ENCODE peak calls at places on chromosomes 5 and 9, in eight cellular contexts. E, I, N, W, A, V, D and Y are unnamed samples.

GRCh38 chr9:72665421-72665820 is 144.0 kb downstream of the TMC1 start:
- DNase-seq in E (peak), I (no peak), N (peak), W (peak), A (no peak), V (peak), D (no peak), Y (no peak)

GRCh38 chr5:52961238-52961637 is 27.9 kb upstream of the ITGA2 start:
- DNase-seq in E (no peak), I (no peak), N (no peak), W (no peak), A (no peak), V (no peak), D (no peak), Y (no peak)

GRCh38 chr5:55600536-55601208 is 65.9 kb upstream of the PLPP1 start:
- DNase-seq in E (peak), I (peak), N (peak), W (peak), A (no peak), V (peak), D (no peak), Y (no peak)

GRCh38 chr9:76116913-76117312 is 226.4 kb downstream of the PCSK5 start:
- DNase-seq in E (no peak), I (no peak), N (no peak), W (no peak), A (no peak), V (no peak), D (no peak), Y (no peak)

GRCh38 chr5:150073677-150074076 is 12.7 kb downstream of the CSF1R start:
- DNase-seq in E (no peak), I (no peak), N (no peak), W (no peak), A (no peak), V (no peak), D (no peak), Y (no peak)

GRCh38 chr9:17219261-17219660 is 84.4 kb downstream of the CNTLN start:
- DNase-seq in E (no peak), I (no peak), N (no peak), W (peak), A (no peak), V (no peak), D (no peak), Y (no peak)

GRCh38 chr5:158119852-158120708 is 261.1 kb upstream of the CLINT1 start:
- DNase-seq in E (no peak), I (no peak), N (no peak), W (peak), A (no peak), V (no peak), D (no peak), Y (no peak)

GRCh38 chr5:36209664-36210063 is 32.1 kb downstream of the NADK2 start:
- DNase-seq in E (no peak), I (no peak), N (no peak), W (peak), A (no peak), V (no peak), D (no peak), Y (no peak)

GRCh38 chr5:139474815-139475791 is 4.3 kb downstream of the SMIM33 start:
- DNase-seq in E (no peak), I (no peak), N (peak), W (peak), A (no peak), V (no peak), D (no peak), Y (no peak)

GRCh38 chr9:107282268-107282667 is 811 bp upstream of the RAD23B start:
- DNase-seq in E (no peak), I (peak), N (no peak), W (no peak), A (no peak), V (no peak), D (no peak), Y (peak)

GRCh38 chr5:36502608-36503007 is 103.8 kb upstream of the SLC1A3 start:
- DNase-seq in E (no peak), I (no peak), N (no peak), W (peak), A (no peak), V (no peak), D (no peak), Y (no peak)

GRCh38 chr5:142783601-142784291 is 13.6 kb downstream of the ARHGAP26 start:
- DNase-seq in E (peak), I (no peak), N (no peak), W (no peak), A (no peak), V (no peak), D (no peak), Y (no peak)

GRCh38 chr5:119269061-119269579 is 86.7 kb upstream of the TNFAIP8 start:
- DNase-seq in E (peak), I (peak), N (peak), W (peak), A (no peak), V (peak), D (peak), Y (peak)

GRCh38 chr5:76074487-76074886 is 8.7 kb upstream of the SV2C start:
- DNase-seq in E (peak), I (peak), N (no peak), W (no peak), A (no peak), V (no peak), D (no peak), Y (peak)

GRCh38 chr9:108467653-108468324 is 388.0 kb downstream of the ACTL7B start:
- DNase-seq in E (no peak), I (no peak), N (peak), W (peak), A (no peak), V (no peak), D (no peak), Y (no peak)

GRCh38 chr9:127809002-127809561 is 6.4 kb downstream of the FPGS start:
- DNase-seq in E (peak), I (no peak), N (no peak), W (no peak), A (no peak), V (no peak), D (no peak), Y (no peak)

GRCh38 chr9:127809562-127810377 is 7.1 kb downstream of the FPGS start:
- DNase-seq in E (peak), I (peak), N (peak), W (no peak), A (no peak), V (no peak), D (no peak), Y (no peak)

GRCh38 chr9:127810378-127811187 is 7.9 kb downstream of the FPGS start:
- DNase-seq in E (no peak), I (no peak), N (no peak), W (no peak), A (no peak), V (no peak), D (no peak), Y (no peak)

GRCh38 chr9:127806871-127807270 is 4.2 kb downstream of the FPGS start:
- DNase-seq in E (no peak), I (no peak), N (no peak), W (no peak), A (no peak), V (no peak), D (no peak), Y (no peak)

DNA sequence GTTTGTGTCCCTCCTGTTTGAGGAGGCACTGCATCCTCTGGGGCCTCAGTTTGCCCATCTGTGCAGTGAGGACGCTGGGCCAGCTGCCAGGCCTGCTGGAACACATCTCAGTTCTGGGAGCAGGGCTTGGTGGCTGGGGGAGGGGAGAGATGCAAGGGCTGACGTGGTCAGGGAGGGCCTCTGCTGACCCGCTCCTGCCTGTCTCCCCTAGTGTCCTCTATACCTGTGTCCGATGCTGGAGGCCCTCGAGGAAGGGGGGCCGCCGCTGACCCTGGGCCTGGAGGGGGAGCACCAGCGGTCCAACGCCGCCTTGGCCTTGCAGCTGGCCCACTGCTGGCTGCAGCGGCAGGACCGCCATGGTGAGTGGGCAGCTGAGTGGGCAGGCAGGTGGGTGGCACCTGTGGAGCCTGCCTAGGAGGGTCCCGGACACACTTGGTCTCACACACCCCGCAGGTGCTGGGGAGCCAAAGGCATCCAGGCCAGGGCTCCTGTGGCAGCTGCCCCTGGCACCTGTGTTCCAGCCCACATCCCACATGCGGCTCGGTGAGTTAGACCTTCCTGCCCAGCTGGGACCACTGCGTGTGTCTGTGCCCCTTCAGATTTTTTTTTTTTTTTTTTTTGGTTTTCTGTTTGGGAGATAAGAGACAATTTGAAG is 5.8 kb downstream of the FPGS start:
- DNase-seq in E (no peak), I (peak), N (no peak), W (no peak), A (no peak), V (no peak), D (no peak), Y (no peak)
- H3K27ac ChIP-seq in E (no peak), I (peak), N (no peak), W (no peak), A (no peak), V (no peak), D (peak), Y (no peak)

DNA sequence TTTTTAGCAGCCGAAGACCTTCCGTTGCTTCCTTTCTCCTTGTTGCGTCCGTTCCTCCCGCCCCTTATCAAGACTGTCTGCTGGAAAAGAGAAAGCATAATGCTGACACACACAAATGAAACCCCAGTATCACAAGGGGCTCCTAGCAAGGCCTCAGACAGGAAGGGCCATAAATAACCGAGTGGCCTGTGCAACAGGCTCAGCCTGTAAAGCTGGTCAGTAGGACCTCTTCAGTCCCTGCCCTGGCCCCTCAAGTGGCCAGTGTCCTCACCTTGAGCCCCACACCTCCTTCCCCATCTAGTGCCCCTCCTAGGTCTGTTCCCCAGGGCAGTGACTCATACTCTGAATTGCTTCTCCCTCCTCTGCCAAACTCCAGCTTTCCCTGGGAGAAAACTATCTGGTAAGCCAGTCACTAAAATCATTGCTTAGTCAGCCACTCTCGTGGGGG is 174.6 kb upstream of the IL12B start:
- DNase-seq in E (peak), I (no peak), N (peak), W (peak), A (no peak), V (peak), D (no peak), Y (no peak)
- H3K4me2 ChIP-seq in E (no peak), I (no peak), N (peak), W (peak), A (no peak), V (peak), D (peak), Y (no peak)

GRCh38 chr9:15606667-15607472 is 54.0 kb downstream of the CCDC171 start:
- DNase-seq in E (peak), I (peak), N (peak), W (peak), A (no peak), V (no peak), D (peak), Y (peak)
- H3K27ac ChIP-seq in E (no peak), I (no peak), N (no peak), W (no peak), A (no peak), V (no peak), D (no peak), Y (no peak)

GRCh38 chr5:135508496-135509005 is 27.2 kb downstream of the NEUROG1 start:
- DNase-seq in E (no peak), I (no peak), N (no peak), W (no peak), A (no peak), V (no peak), D (no peak), Y (no peak)
- H3K4me2 ChIP-seq in E (no peak), I (no peak), N (peak), W (no peak), A (peak), V (peak), D (no peak), Y (no peak)

GRCh38 chr5:37739817-37740261 is 100.0 kb downstream of the GDNF start:
- DNase-seq in E (no peak), I (no peak), N (no peak), W (peak), A (no peak), V (no peak), D (no peak), Y (no peak)
- H3K27ac ChIP-seq in E (no peak), I (no peak), N (no peak), W (peak), A (no peak), V (no peak), D (no peak), Y (no peak)

DNA sequence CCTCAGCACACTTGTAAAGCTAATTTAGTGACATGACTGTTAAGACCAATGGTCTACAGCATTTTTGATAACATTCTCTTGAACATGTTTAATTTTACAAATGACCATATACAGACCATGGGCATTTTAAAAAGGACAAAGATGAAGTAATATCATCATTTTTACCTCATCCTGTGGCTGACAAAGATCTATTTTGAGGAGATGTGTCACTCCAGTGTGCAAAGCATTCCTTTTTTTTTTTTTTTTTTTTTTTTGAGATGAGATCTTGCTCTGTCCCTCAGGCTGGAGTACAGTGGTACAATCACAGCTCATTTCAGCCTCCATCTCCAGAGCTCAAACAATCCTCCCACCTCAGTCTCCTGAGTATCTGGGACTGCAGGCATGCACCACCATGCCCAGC is 118.2 kb upstream of the TBC1D2 start:
- DNase-seq in E (no peak), I (no peak), N (no peak), W (peak), A (no peak), V (no peak), D (no peak), Y (no peak)
- H3K4me2 ChIP-seq in E (no peak), I (no peak), N (no peak), W (no peak), A (no peak), V (peak), D (no peak), Y (no peak)

GRCh38 chr9:130604295-130604694 is 24.9 kb downstream of the FUBP3 start:
- DNase-seq in E (no peak), I (no peak), N (no peak), W (no peak), A (no peak), V (no peak), D (no peak), Y (no peak)

GRCh38 chr9:130597228-130597627 is 17.9 kb downstream of the FUBP3 start:
- DNase-seq in E (no peak), I (no peak), N (no peak), W (no peak), A (no peak), V (no peak), D (no peak), Y (no peak)

GRCh38 chr9:130599625-130600024 is 20.2 kb downstream of the FUBP3 start:
- DNase-seq in E (peak), I (no peak), N (no peak), W (no peak), A (no peak), V (no peak), D (no peak), Y (peak)

GRCh38 chr9:130598188-130598587 is 18.8 kb downstream of the FUBP3 start:
- DNase-seq in E (no peak), I (no peak), N (no peak), W (no peak), A (no peak), V (no peak), D (no peak), Y (no peak)

DNA sequence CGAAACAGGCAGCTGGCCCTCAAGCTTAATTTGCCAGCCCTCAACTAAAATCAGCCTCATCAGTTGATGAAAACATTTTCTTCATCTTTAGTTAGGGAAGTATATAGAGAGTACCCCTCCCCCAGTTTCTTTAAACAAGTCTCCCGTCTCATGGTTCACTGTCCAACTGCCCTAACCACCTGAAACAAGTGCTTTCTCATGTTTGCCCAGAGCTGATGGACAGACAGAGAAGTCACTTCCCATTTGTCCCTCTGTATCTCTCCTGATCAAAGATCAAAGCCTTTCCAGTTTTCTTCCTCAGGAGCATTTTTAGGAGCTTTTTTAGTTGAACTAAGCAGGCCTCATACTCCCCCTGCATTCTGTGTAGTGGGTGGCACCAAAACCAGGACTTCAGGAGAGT is 21.7 kb downstream of the FUBP3 start:
- DNase-seq in E (no peak), I (no peak), N (no peak), W (no peak), A (no peak), V (no peak), D (no peak), Y (no peak)
- H3K27ac ChIP-seq in E (no peak), I (no peak), N (no peak), W (no peak), A (no peak), V (no peak), D (no peak), Y (no peak)